ENCODE peak calls at places on chromosomes 7 and 10, in ten cellular contexts. I is D341Med, S is AG09309, U is hepatocyte, O is RPMI7951, Y is cerebellum, Q is colonic mucosa, K is kidney epithelial cell, X is mesenchymal stem cell, H is adrenal gland. E is an unnamed sample.

GRCh38 chr7:55484834-55485233 is 87.5 kb downstream of the VOPP1 start:
- DNase-seq in I (no peak), S (no peak), U (no peak), O (no peak), Y (no peak), Q (no peak), K (no peak), X (no peak), H (no peak), E (no peak)

GRCh38 chr7:151174246-151175046 is 7.0 kb upstream of the GBX1 start:
- DNase-seq in I (no peak), S (no peak), U (no peak), O (peak; percentile 13), Y (peak; percentile 46), Q (no peak), K (no peak), X (peak; percentile 11), H (peak; percentile 30), E (no peak)

GRCh38 chr7:23206511-23206867 is 24.6 kb downstream of the NUP42 start:
- DNase-seq in I (no peak), S (no peak), U (no peak), O (no peak), Y (no peak), Q (no peak), K (no peak), X (no peak), H (no peak), E (no peak)

GRCh38 chr10:106978746-106979145 is 185.8 kb downstream of the SORCS1 start:
- DNase-seq in I (no peak), S (no peak), U (no peak), O (no peak), Y (no peak), Q (no peak), K (no peak), X (no peak), H (no peak), E (no peak)

GRCh38 chr7:128693373-128694015 is 21.4 kb downstream of the GARIN1A start:
- DNase-seq in I (no peak), S (no peak), U (no peak), O (no peak), Y (no peak), Q (no peak), K (no peak), X (no peak), H (no peak), E (no peak)

GRCh38 chr10:22997102-22997501 is 69.2 kb downstream of the ARMC3 start:
- DNase-seq in I (no peak), S (peak; percentile 1), U (no peak), O (peak; percentile 36), Y (no peak), Q (no peak), K (no peak), X (peak; percentile 41), H (no peak), E (no peak)

GRCh38 chr10:90162464-90162863 is 461.1 kb downstream of the KIF20B start:
- DNase-seq in I (no peak), S (no peak), U (no peak), O (peak; percentile 49), Y (no peak), Q (no peak), K (no peak), X (no peak), H (no peak), E (peak; percentile 61)

GRCh38 chr7:140284062-140284461 is 107.3 kb upstream of the KDM7A start:
- DNase-seq in I (no peak), S (no peak), U (no peak), O (no peak), Y (no peak), Q (no peak), K (no peak), X (no peak), H (no peak), E (no peak)

GRCh38 chr10:30782543-30783461 is 153.2 kb upstream of the LYZL2 start:
- DNase-seq in I (no peak), S (no peak), U (no peak), O (peak; percentile 71), Y (no peak), Q (no peak), K (no peak), X (peak; percentile 44), H (no peak), E (no peak)

GRCh38 chr7:84200859-84201258 is 6.3 kb upstream of the SEMA3A start:
- DNase-seq in I (no peak), S (no peak), U (no peak), O (no peak), Y (no peak), Q (no peak), K (no peak), X (peak; percentile 72), H (no peak), E (no peak)

GRCh38 chr7:112052993-112053392 is 153.2 kb downstream of the DOCK4 start:
- DNase-seq in I (no peak), S (no peak), U (no peak), O (no peak), Y (no peak), Q (no peak), K (no peak), X (no peak), H (no peak), E (no peak)

GRCh38 chr10:34954142-34954541 is 136.0 kb downstream of the CUL2 start:
- DNase-seq in I (no peak), S (no peak), U (peak; percentile 51), O (no peak), Y (no peak), Q (peak; percentile 92), K (no peak), X (no peak), H (no peak), E (no peak)

GRCh38 chr10:60480865-60481563 is 91.3 kb upstream of the ANK3 start:
- DNase-seq in I (no peak), S (peak; percentile 68), U (peak; percentile 60), O (peak; percentile 85), Y (peak; percentile 77), Q (no peak), K (peak; percentile 72), X (peak; percentile 34), H (peak; percentile 73), E (peak; percentile 90)

E was measured in retinal pigment epithelial cell.